ENCODE peak calls at places on chromosome 17, in four cellular contexts. K is H9, E is H1, H is IMR-90. L is an unnamed sample.

GRCh38 chr17:41939044-41939695 is 8.8 kb downstream of the ODAD4 start:
- DNase-seq in H (no peak), E (no peak), K (no peak), L (no peak)

GRCh38 chr17:50199651-50200446 is 1.6 kb downstream of the COL1A1 start:
- DNase-seq in H (peak), E (peak), K (peak), L (peak)

GRCh38 chr17:5872831-5873230 is 197.3 kb upstream of the WSCD1 start:
- DNase-seq in H (no peak), K (peak), E (no peak), L (no peak)

GRCh38 chr17:21171970-21172510 is 41.9 kb downstream of the TMEM11 start:
- DNase-seq in E (no peak), K (no peak), H (no peak), L (no peak)

GRCh38 chr17:75908201-75908600 is 3.5 kb upstream of the MRPL38 start:
- DNase-seq in H (no peak), E (no peak), K (no peak), L (peak)

GRCh38 chr17:51601622-51602261 is 341.4 kb downstream of the UTP18 start:
- DNase-seq in E (no peak), K (no peak), H (no peak), L (no peak)

GRCh38 chr17:73474370-73474988 is 162.7 kb upstream of the CDC42EP4 start:
- DNase-seq in K (no peak), E (no peak), H (peak), L (peak)

GRCh38 chr17:60167095-60167741 is 17.4 kb downstream of the CA4 start:
- DNase-seq in K (no peak), H (no peak), E (no peak), L (no peak)

GRCh38 chr17:20983359-20983637 is 59.5 kb downstream of the USP22 start:
- DNase-seq in K (no peak), E (peak), H (no peak), L (no peak)

GRCh38 chr17:74720506-74720905 is 7.8 kb upstream of the CD300LF start:
- DNase-seq in E (no peak), K (no peak), H (no peak), L (no peak)

GRCh38 chr17:64455993-64456885 is 7.3 kb downstream of the MILR1 start:
- DNase-seq in K (no peak), H (no peak), E (no peak), L (no peak)

GRCh38 chr17:1153795-1154546 is 25.8 kb downstream of the ABR start:
- DNase-seq in E (peak), H (peak), K (peak), L (peak)

GRCh38 chr17:63293310-63293709 is 152.8 kb downstream of the CYB561 start:
- DNase-seq in K (no peak), E (no peak), H (peak), L (no peak)

DNA sequence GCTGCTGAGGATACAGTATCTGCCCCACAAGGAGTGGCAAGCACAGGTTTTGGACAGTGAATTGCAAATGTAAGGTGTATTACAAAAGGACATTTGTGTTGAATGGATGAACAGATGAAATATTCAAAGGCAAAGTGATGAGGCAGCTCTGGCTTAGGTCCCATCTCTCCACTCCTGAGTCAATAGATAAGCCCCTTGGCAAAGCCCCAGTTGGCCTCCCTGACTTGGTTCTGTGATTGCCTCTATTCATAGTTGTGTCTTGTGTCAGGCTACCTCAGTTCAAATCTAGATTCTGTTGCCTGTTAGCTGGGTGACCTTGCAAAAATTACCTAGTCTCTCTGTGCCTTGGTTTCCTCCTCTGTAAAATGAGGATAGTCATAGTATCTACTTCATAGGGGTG is 1.8 kb upstream of the MFAP4 start:
- DNase-seq in E (no peak), K (no peak), H (peak), L (no peak)
- H4K5ac ChIP-seq in E (no peak), K (no peak), H (peak), L (no peak)

GRCh38 chr17:43627657-43628650 is 33.8 kb downstream of the MEOX1 start:
- DNase-seq in K (no peak), H (peak), E (no peak), L (peak)
- H4K5ac ChIP-seq in K (no peak), H (no peak), E (no peak), L (no peak)

DNA sequence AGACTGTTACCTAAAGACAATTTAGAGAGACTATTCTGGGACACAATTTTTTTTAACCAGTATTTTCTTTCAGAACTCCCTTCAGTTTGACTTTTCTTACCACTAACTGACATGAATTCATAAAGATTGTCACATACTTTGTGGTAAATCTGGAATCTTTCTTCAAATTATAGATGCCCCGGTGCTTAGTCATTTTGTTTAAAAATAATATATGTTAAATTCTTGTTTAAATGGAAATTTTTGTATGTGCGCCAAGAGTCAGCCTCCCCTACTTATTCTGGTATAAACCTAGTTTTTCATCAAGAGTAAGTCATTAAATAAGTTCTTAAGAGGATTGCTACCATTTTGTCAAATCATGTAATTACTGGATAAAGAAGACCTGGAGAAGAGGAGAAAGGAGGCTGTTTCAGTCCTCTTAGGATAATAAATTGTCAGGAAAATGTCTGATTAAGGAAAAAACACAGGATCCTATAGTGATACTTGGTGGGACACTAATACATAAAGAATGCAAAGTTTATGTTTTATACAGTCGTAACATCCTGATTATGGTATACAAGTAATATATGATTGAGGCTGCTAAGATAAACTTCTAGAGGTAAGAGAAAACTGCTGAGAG is 424.4 kb downstream of the PMP22 start:
- DNase-seq in E (no peak), H (peak), K (no peak), L (no peak)
- H4K5ac ChIP-seq in E (no peak), H (peak), K (no peak), L (no peak)

DNA sequence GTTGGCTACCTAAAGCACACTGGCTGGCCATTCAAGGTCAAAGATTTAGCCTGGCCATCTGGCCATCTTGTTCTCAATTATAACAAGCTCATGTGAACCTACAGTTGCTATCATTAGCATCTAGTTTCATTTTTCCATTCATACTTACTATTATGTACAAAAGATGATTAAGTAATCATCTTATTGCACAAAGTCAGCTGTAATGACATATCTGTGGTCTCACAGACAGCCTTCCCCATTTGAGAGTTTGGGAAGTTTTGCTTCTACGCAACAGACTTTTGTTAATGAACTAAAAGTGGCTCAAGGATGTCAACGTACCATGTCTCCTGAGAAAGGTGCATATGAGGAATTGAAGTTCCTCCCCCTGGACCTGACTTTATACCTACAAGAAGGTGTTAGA is 51.3 kb downstream of the HS3ST3B1 start:
- DNase-seq in E (no peak), H (no peak), K (no peak), L (no peak)
- H4K5ac ChIP-seq in E (no peak), H (no peak), K (no peak), L (no peak)

DNA sequence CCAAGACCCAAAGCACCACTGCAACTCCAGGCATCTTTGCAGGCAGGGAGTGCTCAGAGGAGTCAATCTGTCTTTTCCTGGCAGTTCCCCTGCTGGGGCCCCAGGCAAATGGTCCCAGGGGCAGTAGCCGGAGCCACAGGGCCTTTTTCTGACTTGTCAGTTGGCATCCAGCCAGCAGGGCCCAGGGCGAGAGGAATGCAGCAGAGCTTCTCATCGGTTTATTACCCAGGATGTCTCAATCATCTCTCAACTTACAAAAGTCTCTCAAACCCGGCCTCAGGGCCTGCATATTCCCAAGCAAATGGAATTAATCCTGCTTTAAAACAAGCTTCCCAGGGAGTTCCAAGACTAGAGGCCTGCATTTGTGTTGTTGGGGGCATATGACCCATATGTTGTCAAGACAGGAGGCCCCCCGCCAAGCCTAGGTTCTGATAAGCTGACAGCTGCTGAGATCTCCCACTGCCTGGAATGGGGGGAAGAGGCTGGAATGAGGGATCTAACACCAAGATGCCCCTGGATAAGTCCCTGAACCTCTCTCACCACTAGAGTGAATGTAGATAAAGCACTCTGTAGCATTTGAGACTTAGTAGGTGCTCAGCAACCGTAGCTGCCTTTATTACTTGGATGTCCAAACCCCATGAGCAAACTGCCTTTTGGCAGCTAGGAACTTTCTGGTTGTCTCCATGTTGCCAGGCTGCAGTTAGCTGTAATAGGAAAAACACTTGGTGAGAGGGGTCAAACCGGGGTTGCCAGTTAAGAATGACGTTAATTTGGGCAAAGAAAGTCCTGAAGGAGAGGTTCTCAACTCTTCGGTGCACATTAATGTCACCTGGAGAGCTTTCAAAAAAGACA is 4.6 kb upstream of the RASL10B start:
- DNase-seq in K (peak), E (peak), H (peak), L (peak)
- H4K5ac ChIP-seq in K (no peak), E (no peak), H (peak), L (no peak)

GRCh38 chr17:40068584-40068916 is 5.8 kb downstream of the THRA start:
- DNase-seq in K (no peak), H (no peak), E (no peak), L (no peak)
- H4K5ac ChIP-seq in K (no peak), H (peak), E (peak), L (no peak)

DNA sequence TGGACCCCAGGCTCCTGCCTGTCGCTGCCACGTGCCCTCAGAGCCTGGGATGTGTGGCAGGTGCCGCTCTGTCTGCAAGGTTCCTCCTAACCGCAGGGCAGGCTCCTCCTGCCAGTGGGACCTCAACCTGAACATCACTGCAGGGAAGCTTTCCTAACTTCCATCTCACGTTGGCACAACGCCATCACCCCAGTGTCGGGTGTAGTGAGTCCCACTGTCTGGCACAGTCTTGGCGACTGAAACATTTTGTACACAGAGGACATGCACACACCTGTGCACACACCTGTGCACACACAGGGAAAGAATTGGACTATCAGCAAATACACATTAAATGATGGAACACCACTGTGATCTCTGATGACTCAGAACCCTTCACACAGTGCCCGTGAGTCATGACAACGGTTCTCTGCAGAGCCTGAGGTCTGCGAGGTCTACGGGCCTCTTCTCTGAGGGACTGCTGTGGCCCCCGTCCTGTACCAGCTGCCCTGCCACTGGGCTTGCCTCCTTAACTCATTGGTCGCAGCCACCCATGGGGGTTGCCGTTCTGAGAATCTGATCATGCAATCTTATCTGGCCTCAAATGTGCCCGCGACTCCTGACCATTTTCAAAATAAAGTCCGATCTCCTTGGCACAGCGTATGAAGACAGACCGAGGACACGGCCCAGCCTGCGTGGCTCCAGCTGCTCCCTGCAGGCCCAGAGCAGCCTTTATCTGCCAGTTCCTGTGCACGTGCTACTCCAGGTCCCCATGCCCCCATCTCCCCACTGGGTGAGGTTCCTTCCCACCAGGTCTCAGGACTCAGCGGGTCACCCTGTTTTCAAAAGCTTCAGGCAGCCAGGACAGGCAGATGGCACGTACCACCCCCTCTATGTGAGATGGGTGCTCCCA is 7.6 kb downstream of the CCDC57 start:
- DNase-seq in E (no peak), K (no peak), H (peak), L (no peak)
- H4K5ac ChIP-seq in E (no peak), K (no peak), H (no peak), L (no peak)

GRCh38 chr17:68612228-68612922 is 11.2 kb upstream of the FAM20A start:
- DNase-seq in H (no peak), E (no peak), K (no peak), L (no peak)

GRCh38 chr17:68614718-68615117 is 13.6 kb upstream of the FAM20A start:
- DNase-seq in H (no peak), E (no peak), K (no peak), L (no peak)

GRCh38 chr17:68611353-68612227 is 10.4 kb upstream of the FAM20A start:
- DNase-seq in K (no peak), H (no peak), E (no peak), L (no peak)

GRCh38 chr17:68613739-68614298 is 12.7 kb upstream of the FAM20A start:
- DNase-seq in E (peak), H (no peak), K (peak), L (peak)

GRCh38 chr17:68612923-68613292 is 11.7 kb upstream of the FAM20A start:
- DNase-seq in E (no peak), H (no peak), K (no peak), L (no peak)
- H4K5ac ChIP-seq in E (no peak), H (no peak), K (no peak), L (no peak)

DNA sequence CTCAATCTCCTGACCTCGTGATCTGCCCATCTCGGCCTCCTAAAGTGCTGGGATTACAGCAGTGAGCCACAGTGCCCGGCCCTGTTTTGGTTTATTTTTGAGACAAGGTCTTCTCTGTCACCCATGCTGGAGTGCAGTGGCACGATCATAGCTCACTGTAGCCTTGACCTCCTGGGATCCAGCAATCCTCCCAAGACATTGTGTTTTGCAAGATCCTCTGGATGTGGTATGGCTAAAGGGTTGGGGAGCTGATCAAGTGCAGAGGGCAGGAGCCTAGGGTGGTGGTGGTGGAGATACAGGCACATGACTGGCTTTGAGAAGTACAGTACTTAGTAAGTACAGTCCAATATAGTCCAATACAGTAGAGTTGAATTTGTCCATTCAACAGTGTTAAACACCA is 16.6 kb upstream of the TNS4 start:
- DNase-seq in E (no peak), H (no peak), K (no peak), L (no peak)
- H4K5ac ChIP-seq in E (no peak), H (peak), K (no peak), L (no peak)

GRCh38 chr17:43530303-43531081 is 15.6 kb downstream of the ETV4 start:
- DNase-seq in E (peak), K (peak), H (peak), L (peak)

GRCh38 chr17:43531082-43531378 is 15.1 kb downstream of the ETV4 start:
- DNase-seq in H (no peak), K (no peak), E (no peak), L (no peak)

GRCh38 chr17:43531955-43532354 is 14.2 kb downstream of the ETV4 start:
- DNase-seq in E (no peak), H (no peak), K (no peak), L (no peak)

GRCh38 chr17:43533699-43534098 is 12.4 kb downstream of the ETV4 start:
- DNase-seq in E (no peak), K (no peak), H (no peak), L (no peak)

DNA sequence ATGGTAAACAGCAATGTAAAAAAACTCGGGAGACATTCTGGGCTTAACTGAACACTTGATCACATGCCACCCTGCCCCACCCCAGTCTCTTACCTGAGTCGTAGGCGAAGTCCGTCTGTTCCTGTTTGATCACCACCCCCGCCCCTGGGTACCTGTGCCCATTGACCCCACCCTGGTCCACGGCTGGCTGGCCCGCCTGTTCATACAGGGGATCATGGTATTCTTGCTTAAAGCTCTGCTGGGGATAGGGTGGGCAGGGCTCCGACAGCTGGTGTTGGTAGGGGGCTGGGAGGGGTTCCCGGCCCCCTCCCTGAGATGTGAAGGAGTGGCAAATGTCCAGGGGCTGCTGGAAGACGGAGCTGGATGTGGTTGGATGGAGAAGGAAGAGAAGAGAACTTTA is 13.6 kb downstream of the ETV4 start:
- DNase-seq in H (no peak), E (no peak), K (no peak), L (no peak)
- H4K5ac ChIP-seq in H (no peak), E (no peak), K (no peak), L (no peak)